ENCODE peak calls at places on chromosomes 2 and 18, in nine cellular contexts. L is upper lobe of left lung, X is transverse colon, G is prostate gland, R is K562, I is breast epithelium, Y is stomach, Z is endothelial cell of umbilical vein, H is sigmoid colon. C is an unnamed sample. For H3K27me3, the result is how much of the 10 kb centered on the place peaks cover.

GRCh38 chr2:206311026-206311425 is 36.6 kb downstream of the ZDBF2 start:
- DNase-seq in L (no peak), X (no peak), G (no peak), R (no peak), I (no peak), Y (no peak), Z (no peak), H (no peak), C (no peak)

GRCh38 chr2:127045792-127046501 is 61.0 kb downstream of the BIN1 start:
- DNase-seq in L (peak), X (no peak), G (no peak), R (no peak), I (peak), Y (peak), Z (no peak), H (peak), C (peak)

GRCh38 chr18:77066689-77067088 is 65.9 kb downstream of the MBP start:
- DNase-seq in L (no peak), X (no peak), G (no peak), R (no peak), I (no peak), Y (no peak), Z (no peak), H (no peak), C (peak)

GRCh38 chr18:58386780-58387179 is 242.1 kb downstream of the ALPK2 start:
- DNase-seq in L (peak), X (no peak), G (no peak), R (no peak), I (no peak), Y (no peak), Z (no peak), H (no peak), C (no peak)

GRCh38 chr2:184031402-184032147 is 566.8 kb upstream of the ZNF804A start:
- DNase-seq in L (no peak), X (no peak), G (no peak), R (no peak), I (no peak), Y (no peak), Z (no peak), H (no peak), C (no peak)

GRCh38 chr18:22346342-22346967 is 71.3 kb downstream of the CTAGE1 start:
- DNase-seq in L (no peak), X (peak), G (peak), R (peak), I (no peak), Y (peak), Z (peak), H (no peak), C (no peak)

GRCh38 chr2:15544227-15544626 is 16.9 kb downstream of the NBAS start:
- DNase-seq in L (no peak), X (no peak), G (no peak), R (no peak), I (no peak), Y (no peak), Z (no peak), H (no peak), C (no peak)

GRCh38 chr2:3399829-3400228 is 20.3 kb downstream of the TRAPPC12 start:
- DNase-seq in L (peak), X (no peak), G (no peak), R (no peak), I (no peak), Y (no peak), Z (no peak), H (peak), C (no peak)

GRCh38 chr2:38125007-38125406 is 49.1 kb upstream of the CYP1B1 start:
- DNase-seq in L (no peak), X (no peak), G (no peak), R (no peak), I (no peak), Y (no peak), Z (no peak), H (no peak), C (no peak)

GRCh38 chr18:9996104-9996503 is 82.3 kb downstream of the VAPA start:
- DNase-seq in L (no peak), X (no peak), G (no peak), R (no peak), I (no peak), Y (no peak), Z (no peak), H (no peak), C (no peak)

GRCh38 chr2:234874347-234875046 is 77.3 kb upstream of the SH3BP4 start:
- DNase-seq in L (no peak), X (no peak), G (no peak), R (no peak), I (no peak), Y (no peak), Z (no peak), H (no peak), C (no peak)

GRCh38 chr18:43774497-43774896 is 497.2 kb upstream of the SYT4 start:
- DNase-seq in L (no peak), X (no peak), G (no peak), R (no peak), I (no peak), Y (no peak), Z (no peak), H (no peak), C (no peak)

GRCh38 chr2:200761168-200761715 is 50.5 kb upstream of the BZW1 start:
- DNase-seq in L (no peak), X (no peak), G (no peak), R (no peak), I (no peak), Y (no peak), Z (peak), H (no peak), C (no peak)

GRCh38 chr2:197502201-197502600 is 2.0 kb downstream of the HSPE1 start:
- DNase-seq in L (no peak), X (no peak), G (peak), R (no peak), I (no peak), Y (no peak), Z (no peak), H (no peak), C (no peak)
- TF ChIP-seq POLR2AphosphoS5 in L (no peak), X (no peak), G (peak), R (no peak), I (no peak), Y (no peak), Z (no peak), H (no peak), C (no peak)

DNA sequence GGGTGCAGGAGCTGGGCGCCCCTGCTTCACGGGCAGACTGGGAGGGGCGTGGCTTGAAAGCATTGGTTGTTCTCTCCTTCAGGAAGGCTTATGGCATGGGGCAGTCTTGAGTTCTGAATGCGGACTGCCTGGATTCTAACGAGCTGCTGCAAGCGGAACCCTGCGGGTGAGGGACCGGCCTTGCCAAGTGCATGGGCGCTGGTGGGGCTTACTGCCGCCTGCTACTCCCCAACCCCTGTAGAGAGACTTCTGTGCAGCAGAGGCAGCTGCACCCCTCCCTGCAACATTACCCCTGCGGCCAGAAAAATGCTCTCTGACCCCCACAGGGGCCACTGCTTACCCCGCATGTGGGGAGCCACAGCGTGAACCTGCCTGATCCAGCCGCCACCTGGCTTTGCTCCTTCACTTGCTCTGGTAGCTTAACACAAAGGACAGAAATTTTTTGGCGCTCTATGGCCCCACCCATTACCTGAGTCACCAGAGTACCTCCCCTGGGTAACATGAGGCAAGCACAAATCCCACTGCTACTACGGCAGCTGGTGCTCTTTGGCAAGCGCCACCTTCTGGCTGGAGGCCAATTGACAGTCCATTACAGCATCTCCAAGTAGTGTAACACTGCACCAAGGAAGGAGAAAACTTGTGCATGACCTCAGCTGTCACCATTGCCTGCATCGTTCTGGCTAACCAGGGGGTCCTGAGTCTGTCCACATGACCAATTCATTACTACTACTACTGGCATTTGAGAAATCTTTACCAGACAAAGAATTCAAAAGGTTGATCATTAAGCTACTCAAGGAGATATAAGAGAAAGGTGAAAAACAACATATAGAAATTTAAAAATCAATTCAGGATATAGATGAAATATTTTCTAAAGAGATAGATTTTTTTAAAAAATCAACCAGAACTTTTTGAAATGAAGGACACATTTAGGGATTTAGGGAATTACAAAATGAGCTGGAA is 35.4 kb downstream of the MYL12B start:
- DNase-seq in L (peak), X (peak), G (peak), R (peak), I (peak), Y (peak), Z (peak), H (peak), C (peak)
- TF ChIP-seq POLR2A in L (peak), X (no peak), G (peak), R (peak), I (no peak), Y (no peak), Z (no peak), H (no peak), C (no peak)

GRCh38 chr2:130873700-130874346 is 37.1 kb downstream of the ARHGEF4 start:
- DNase-seq in L (no peak), X (peak), G (peak), R (peak), I (no peak), Y (peak), Z (peak), H (peak), C (peak)

GRCh38 chr2:130874512-130874911 is 37.8 kb downstream of the ARHGEF4 start:
- DNase-seq in L (no peak), X (no peak), G (no peak), R (no peak), I (no peak), Y (no peak), Z (no peak), H (no peak), C (no peak)

GRCh38 chr2:130871843-130872242 is 35.1 kb downstream of the ARHGEF4 start:
- DNase-seq in L (peak), X (no peak), G (no peak), R (no peak), I (no peak), Y (no peak), Z (no peak), H (no peak), C (no peak)

GRCh38 chr2:130870779-130871178 is 34.1 kb downstream of the ARHGEF4 start:
- DNase-seq in L (no peak), X (no peak), G (no peak), R (no peak), I (no peak), Y (no peak), Z (no peak), H (no peak), C (no peak)

DNA sequence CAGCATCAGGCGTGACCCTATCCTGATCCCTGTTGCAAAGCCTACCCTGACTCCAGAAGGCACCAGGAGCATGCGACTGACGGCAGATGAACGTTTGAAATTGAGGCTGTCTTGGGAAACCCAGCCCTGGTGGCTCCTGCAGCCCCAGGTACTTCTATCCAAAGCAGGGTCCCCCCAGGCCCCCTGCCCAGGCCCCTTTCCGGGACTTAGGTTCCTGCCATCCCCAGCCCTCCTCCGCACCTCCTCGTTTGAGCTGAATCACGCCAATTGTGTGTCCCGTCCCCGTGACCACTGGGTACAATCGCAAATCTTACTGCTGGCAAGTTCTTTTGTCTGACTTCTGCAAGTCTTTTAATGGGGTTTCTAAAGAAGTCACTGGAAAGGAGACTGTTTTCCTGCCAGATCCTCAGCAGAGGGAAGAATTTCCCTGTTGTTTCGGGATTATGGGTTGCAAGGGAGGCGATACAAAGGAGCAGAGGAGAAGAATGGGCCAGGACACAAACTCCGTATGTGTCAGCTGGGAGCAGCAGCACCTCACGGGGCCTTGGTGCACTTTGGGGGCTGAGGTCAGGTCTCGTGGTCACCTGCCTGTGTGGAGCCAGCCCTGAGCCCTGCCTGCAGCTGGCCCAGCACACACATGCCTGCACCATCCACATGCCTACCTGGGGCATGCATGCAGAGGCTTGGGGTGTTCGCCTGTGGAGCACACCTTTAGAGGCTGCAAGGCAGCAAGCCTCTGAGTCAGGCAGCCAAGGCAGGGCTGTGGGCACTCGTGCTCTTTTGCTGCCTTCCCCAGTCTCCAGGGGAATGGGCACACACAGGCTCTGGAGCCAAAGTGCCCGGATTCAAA is 35.8 kb downstream of the ARHGEF4 start:
- DNase-seq in L (peak), X (no peak), G (no peak), R (no peak), I (no peak), Y (no peak), Z (no peak), H (no peak), C (no peak)
- H3K27me3 ChIP-seq in L (under half), X (under half), G (under half), R (half or more), I (under half), Y (under half), Z (under half), H (under half), C (under half)

GRCh38 chr2:159617651-159618050 is 1.3 kb upstream of the BAZ2B start:
- DNase-seq in L (no peak), X (no peak), G (peak), R (peak), I (no peak), Y (no peak), Z (peak), H (no peak), C (no peak)
- TF ChIP-seq POLR2AphosphoS5 in L (no peak), X (no peak), G (no peak), R (no peak), I (no peak), Y (no peak), Z (no peak), H (no peak), C (no peak)

GRCh38 chr18:37218022-37218590 is 347.5 kb downstream of the CELF4 start:
- DNase-seq in L (no peak), X (no peak), G (no peak), R (no peak), I (no peak), Y (no peak), Z (no peak), H (no peak), C (no peak)
- TF ChIP-seq POLR2A in L (no peak), X (no peak), G (no peak), R (no peak), I (no peak), Y (no peak), Z (no peak), H (no peak), C (no peak)

GRCh38 chr18:74508821-74509225 is 12.7 kb downstream of the CNDP2 start:
- DNase-seq in L (no peak), X (no peak), G (no peak), R (peak), I (no peak), Y (peak), Z (no peak), H (peak), C (peak)

GRCh38 chr18:74506405-74507119 is 10.4 kb downstream of the CNDP2 start:
- DNase-seq in L (no peak), X (no peak), G (no peak), R (no peak), I (no peak), Y (peak), Z (no peak), H (peak), C (no peak)

GRCh38 chr18:74508366-74508765 is 12.2 kb downstream of the CNDP2 start:
- DNase-seq in L (no peak), X (no peak), G (no peak), R (no peak), I (no peak), Y (peak), Z (no peak), H (peak), C (peak)

GRCh38 chr18:74507927-74508326 is 11.8 kb downstream of the CNDP2 start:
- DNase-seq in L (peak), X (no peak), G (no peak), R (no peak), I (no peak), Y (no peak), Z (no peak), H (peak), C (peak)

GRCh38 chr18:74507120-74507881 is 11.1 kb downstream of the CNDP2 start:
- DNase-seq in L (peak), X (no peak), G (no peak), R (no peak), I (no peak), Y (peak), Z (no peak), H (peak), C (peak)
- H3K27me3 ChIP-seq in L (under half), X (under half), G (under half), R (under half), I (under half), Y (under half), Z (under half), H (under half), C (under half)

GRCh38 chr2:21007129-21008013 is 36.5 kb downstream of the APOB start:
- DNase-seq in L (no peak), X (no peak), G (no peak), R (no peak), I (no peak), Y (no peak), Z (no peak), H (no peak), C (no peak)
- TF ChIP-seq POLR2AphosphoS5 in L (no peak), X (no peak), G (no peak), R (no peak), I (no peak), Y (no peak), Z (no peak), H (no peak), C (no peak)

GRCh38 chr2:218642786-218643185 is 16.6 kb downstream of the ZNF142 start:
- DNase-seq in L (peak), X (no peak), G (no peak), R (no peak), I (no peak), Y (no peak), Z (no peak), H (no peak), C (no peak)

GRCh38 chr2:218643751-218644310 is 15.6 kb downstream of the ZNF142 start:
- DNase-seq in L (peak), X (no peak), G (no peak), R (no peak), I (no peak), Y (no peak), Z (no peak), H (no peak), C (no peak)

GRCh38 chr2:218644721-218645120 is 14.7 kb downstream of the ZNF142 start:
- DNase-seq in L (no peak), X (no peak), G (no peak), R (no peak), I (no peak), Y (no peak), Z (no peak), H (no peak), C (no peak)

GRCh38 chr2:218645126-218645525 is 14.3 kb downstream of the ZNF142 start:
- DNase-seq in L (no peak), X (no peak), G (no peak), R (no peak), I (no peak), Y (no peak), Z (peak), H (no peak), C (no peak)

DNA sequence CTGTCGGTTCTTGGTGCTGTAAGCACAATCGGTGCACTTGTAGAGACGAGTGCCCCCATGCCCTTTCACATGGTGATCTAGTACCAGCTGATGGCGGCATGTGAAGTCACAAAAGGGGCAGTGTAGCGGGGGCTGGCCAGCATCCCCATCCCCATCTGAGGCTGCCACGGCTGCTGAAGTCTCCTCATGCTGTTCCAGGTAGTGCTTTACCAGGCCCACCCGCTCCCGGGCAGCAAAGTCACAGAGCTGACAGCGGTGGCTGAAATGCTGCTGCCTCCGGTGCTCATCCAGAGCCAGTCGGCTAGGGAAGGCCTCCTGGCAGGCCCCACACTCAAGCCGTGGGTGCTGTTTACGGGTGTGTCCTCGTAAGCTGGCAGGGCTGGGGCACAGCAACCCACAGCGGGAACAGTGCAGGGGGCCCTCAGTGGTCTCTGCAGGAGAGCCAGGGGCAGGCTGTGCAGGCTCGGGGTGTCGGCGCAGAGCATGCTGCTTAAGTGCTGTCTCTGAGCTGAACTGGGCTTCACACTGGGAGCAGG is 17.2 kb downstream of the ZNF142 start:
- DNase-seq in L (peak), X (no peak), G (no peak), R (no peak), I (no peak), Y (no peak), Z (no peak), H (no peak), C (no peak)
- TF ChIP-seq POLR2A in L (no peak), X (no peak), G (no peak), R (no peak), I (no peak), Y (no peak), Z (no peak), H (no peak), C (no peak)

C was measured in spleen.